ENCODE peak calls at places on chromosomes 3 and 15, in eight cellular contexts. S is trophoblast cell; E is dermis blood vessel endothelial cell; T is CD4-positive, alpha-beta T cell; I is AG08396; A is DMS153; F is neural progenitor cell; O is HS-5. M is an unnamed sample.

GRCh38 chr3:123389338-123389910 is 59.5 kb downstream of the ADCY5 start:
- DNase-seq in S (no peak), E (no peak), I (no peak), T (no peak), F (no peak), O (no peak), A (no peak), M (no peak)

GRCh38 chr3:16102905-16103364 is 71.5 kb upstream of the GALNT15 start:
- DNase-seq in T (no peak), A (no peak), I (peak), S (no peak), F (no peak), E (no peak), O (no peak), M (peak)

GRCh38 chr3:155392138-155392537 is 98.7 kb upstream of the STRIT1 start:
- DNase-seq in E (no peak), O (no peak), T (no peak), F (no peak), I (no peak), S (no peak), A (no peak), M (no peak)

GRCh38 chr3:141465221-141465620 is 21.6 kb upstream of the RASA2 start:
- DNase-seq in S (no peak), T (no peak), O (no peak), A (no peak), E (no peak), I (no peak), F (no peak), M (peak)

GRCh38 chr3:124395584-124396340 is 334.5 kb upstream of the UMPS start:
- DNase-seq in A (no peak), I (no peak), F (no peak), T (no peak), O (no peak), E (no peak), S (no peak), M (no peak)

GRCh38 chr15:89749526-89749925 is 1.5 kb downstream of the MESP1 start:
- DNase-seq in S (no peak), A (no peak), T (no peak), F (no peak), E (no peak), O (no peak), I (no peak), M (no peak)

GRCh38 chr3:53523346-53523745 is 28.9 kb downstream of the CACNA1D start:
- DNase-seq in F (no peak), A (no peak), O (no peak), T (no peak), E (no peak), I (no peak), S (no peak), M (no peak)

GRCh38 chr15:98063871-98064270 is 103.4 kb downstream of the ARRDC4 start:
- DNase-seq in A (no peak), T (no peak), S (no peak), E (no peak), I (no peak), F (no peak), O (no peak), M (no peak)

GRCh38 chr15:66897381-66897780 is 168.0 kb upstream of the SMAD3 start:
- DNase-seq in A (no peak), F (no peak), E (no peak), I (no peak), T (no peak), O (no peak), S (no peak), M (no peak)

GRCh38 chr3:154105218-154105975 is 15.8 kb upstream of the ARHGEF26 start:
- DNase-seq in T (no peak), A (no peak), F (no peak), O (no peak), S (no peak), E (no peak), I (no peak), M (no peak)

GRCh38 chr3:197432407-197433127 is 123.2 kb downstream of the BDH1 start:
- DNase-seq in T (no peak), A (no peak), F (no peak), O (no peak), I (no peak), S (no peak), E (no peak), M (no peak)

GRCh38 chr3:83968386-83968785 is 990.4 kb upstream of the CADM2 start:
- DNase-seq in E (no peak), I (no peak), O (no peak), F (no peak), A (no peak), T (no peak), S (no peak), M (no peak)

GRCh38 chr3:67686067-67686466 is 31.7 kb upstream of the SUCLG2 start:
- DNase-seq in F (no peak), I (no peak), S (no peak), O (no peak), A (no peak), E (no peak), T (no peak), M (no peak)

M was measured in AG08395.